ENCODE peak calls at places on chromosomes 7 and 10, in five cellular contexts. O, A, W, H and Y are unnamed samples.

GRCh38 chr10:62414359-62414758 is 40.2 kb downstream of the ZNF365 start:
- DNase-seq in O (no peak), A (no peak), W (no peak), H (no peak), Y (no peak)

GRCh38 chr7:4861673-4862072 is at the start of gene PAPOLB:
- DNase-seq in O (no peak), A (no peak), W (peak; percentile 62), H (peak; percentile 30), Y (no peak)

GRCh38 chr10:61758440-61758839 is 95.7 kb downstream of the CABCOCO1 start:
- DNase-seq in O (no peak), A (no peak), W (no peak), H (peak; percentile 32), Y (no peak)

GRCh38 chr7:100400041-100400440 is 26.8 kb downstream of the PILRA start:
- DNase-seq in O (no peak), A (no peak), W (no peak), H (no peak), Y (no peak)

GRCh38 chr10:71927669-71928592 is 36.3 kb upstream of the CHST3 start:
- DNase-seq in O (no peak), A (peak; percentile 32), W (no peak), H (peak; percentile 38), Y (no peak)

GRCh38 chr10:46541017-46541661 is 15.3 kb downstream of the GPRIN2 start:
- DNase-seq in O (peak; percentile 68), A (no peak), W (peak; percentile 42), H (peak; percentile 51), Y (no peak)

GRCh38 chr10:7666253-7667023 is at the start of gene ITIH5:
- DNase-seq in O (no peak), A (no peak), W (peak; percentile 58), H (no peak), Y (peak; percentile 25)

GRCh38 chr10:130050008-130050407 is 60.6 kb downstream of the C10orf143 start:
- DNase-seq in O (no peak), A (no peak), W (no peak), H (no peak), Y (no peak)

GRCh38 chr10:69439813-69440506 is 11.3 kb upstream of the TSPAN15 start:
- DNase-seq in O (no peak), A (peak; percentile 53), W (no peak), H (peak; percentile 87), Y (no peak)

GRCh38 chr7:74364061-74364460 is 74.9 kb downstream of the CLIP2 start:
- DNase-seq in O (no peak), A (no peak), W (no peak), H (no peak), Y (no peak)
- TF ChIP-seq CTCF in O (no peak), A (peak; percentile 15), W (no peak), H (peak; percentile 17), Y (no peak)

DNA sequence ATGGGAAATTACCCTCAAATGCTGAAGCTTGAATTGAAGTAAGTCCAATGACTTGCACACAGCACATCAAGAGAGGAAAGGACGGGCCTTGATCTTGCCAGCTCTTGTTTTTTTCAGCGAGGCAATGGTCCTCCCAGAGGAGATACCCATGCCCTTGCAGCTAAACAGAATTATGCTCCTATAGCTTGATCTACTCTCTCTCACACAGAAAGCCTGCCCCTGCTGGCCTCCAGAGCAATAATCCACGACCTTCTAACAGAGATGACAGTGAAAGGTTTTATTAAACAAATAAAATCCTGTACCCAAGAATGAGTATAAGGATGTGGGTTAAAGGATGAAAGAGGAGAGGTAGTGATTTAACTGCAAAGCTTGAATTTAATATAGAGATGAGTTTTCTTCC is 268.0 kb downstream of the ADRA2A start:
- DNase-seq in O (no peak), A (no peak), W (no peak), H (no peak), Y (no peak)
- TF ChIP-seq CTCF in O (no peak), A (no peak), W (no peak), H (no peak), Y (peak; percentile 18)

GRCh38 chr7:140231779-140232491 is 55.2 kb upstream of the KDM7A start:
- DNase-seq in O (no peak), A (peak; percentile 27), W (no peak), H (no peak), Y (no peak)
- TF ChIP-seq CTCF in O (peak; percentile 2), A (no peak), W (no peak), H (peak; percentile 3), Y (no peak)

GRCh38 chr10:4147214-4147613 is 362.2 kb upstream of the KLF6 start:
- DNase-seq in O (no peak), A (no peak), W (no peak), H (no peak), Y (no peak)

GRCh38 chr10:4150676-4151075 is 365.7 kb upstream of the KLF6 start:
- DNase-seq in O (no peak), A (no peak), W (no peak), H (no peak), Y (no peak)

GRCh38 chr10:4154317-4154716 is 369.3 kb upstream of the KLF6 start:
- DNase-seq in O (no peak), A (no peak), W (no peak), H (no peak), Y (no peak)

DNA sequence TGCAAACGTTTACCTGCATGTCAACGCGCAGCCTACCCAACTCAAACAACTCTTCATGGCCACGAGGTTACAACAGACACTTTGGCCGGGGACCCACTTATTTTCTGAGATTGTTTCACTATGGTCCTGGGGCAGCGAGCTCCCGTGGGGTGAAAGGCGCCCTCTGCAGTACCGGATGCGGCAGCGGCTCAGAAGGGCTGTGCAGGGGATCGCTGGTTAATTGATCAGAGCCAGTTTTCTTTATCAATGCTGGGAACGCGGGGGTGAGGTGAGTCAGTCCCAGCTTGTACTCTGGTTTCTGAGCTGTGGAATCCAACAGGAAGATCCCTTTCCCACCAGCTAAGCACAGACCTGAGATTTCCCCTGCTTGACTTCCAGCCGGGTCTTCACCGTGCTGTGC is 366.5 kb upstream of the KLF6 start:
- DNase-seq in O (peak; percentile 52), A (no peak), W (no peak), H (peak; percentile 6), Y (no peak)
- TF ChIP-seq CTCF in O (peak; percentile 8), A (no peak), W (no peak), H (peak; percentile 17), Y (no peak)

GRCh38 chr7:1403844-1404404 is 55.3 kb downstream of the MICALL2 start:
- DNase-seq in O (no peak), A (no peak), W (no peak), H (peak; percentile 74), Y (no peak)
- TF ChIP-seq CTCF in O (no peak), A (no peak), W (no peak), H (peak; percentile 31), Y (no peak)